ENCODE peak calls at places on chromosomes 11 and 22, in seven cellular contexts. One of them, this sample, is unnamed.

GRCh38 chr22:45210577-45211431 is 29.9 kb downstream of the KIAA0930 start:
- DNase-seq in dorsolateral prefrontal cortex: no peak
- DNase-seq in OCI-LY7: no peak
- DNase-seq in transverse colon: no peak
- DNase-seq in cardiac fibroblast: no peak
- DNase-seq in naive thymus-derived CD4-positive, alpha-beta T cell: no peak
- DNase-seq in skeletal muscle cell: no peak
- DNase-seq in this sample: peak; percentile 83

GRCh38 chr11:61731956-61732675 is 20.3 kb upstream of the MYRF start:
- DNase-seq in dorsolateral prefrontal cortex: no peak
- DNase-seq in OCI-LY7: no peak
- DNase-seq in transverse colon: no peak
- DNase-seq in cardiac fibroblast: peak; percentile 24
- DNase-seq in naive thymus-derived CD4-positive, alpha-beta T cell: no peak
- DNase-seq in skeletal muscle cell: no peak
- DNase-seq in this sample: peak; percentile 8

GRCh38 chr11:14127679-14128078 is 165.2 kb downstream of the SPON1 start:
- DNase-seq in dorsolateral prefrontal cortex: no peak
- DNase-seq in OCI-LY7: no peak
- DNase-seq in transverse colon: no peak
- DNase-seq in cardiac fibroblast: no peak
- DNase-seq in naive thymus-derived CD4-positive, alpha-beta T cell: no peak
- DNase-seq in skeletal muscle cell: no peak
- DNase-seq in this sample: no peak

GRCh38 chr11:1782026-1782696 is 18.4 kb upstream of the CTSD start:
- DNase-seq in dorsolateral prefrontal cortex: no peak
- DNase-seq in OCI-LY7: no peak
- DNase-seq in transverse colon: no peak
- DNase-seq in cardiac fibroblast: no peak
- DNase-seq in naive thymus-derived CD4-positive, alpha-beta T cell: peak; percentile 13
- DNase-seq in skeletal muscle cell: no peak
- DNase-seq in this sample: no peak

GRCh38 chr22:25774575-25775026 is 32.6 kb downstream of the MYO18B start:
- DNase-seq in dorsolateral prefrontal cortex: no peak
- DNase-seq in OCI-LY7: peak; percentile 22
- DNase-seq in transverse colon: no peak
- DNase-seq in cardiac fibroblast: no peak
- DNase-seq in naive thymus-derived CD4-positive, alpha-beta T cell: no peak
- DNase-seq in skeletal muscle cell: no peak
- DNase-seq in this sample: peak; percentile 23

GRCh38 chr11:94450061-94450460 is 43.6 kb downstream of the MRE11 start:
- DNase-seq in dorsolateral prefrontal cortex: no peak
- DNase-seq in OCI-LY7: no peak
- DNase-seq in transverse colon: no peak
- DNase-seq in cardiac fibroblast: peak; percentile 27
- DNase-seq in naive thymus-derived CD4-positive, alpha-beta T cell: no peak
- DNase-seq in skeletal muscle cell: peak; percentile 6
- DNase-seq in this sample: no peak

GRCh38 chr22:31631381-31631780 is 30.6 kb downstream of the PISD start:
- DNase-seq in dorsolateral prefrontal cortex: no peak
- DNase-seq in OCI-LY7: no peak
- DNase-seq in transverse colon: no peak
- DNase-seq in cardiac fibroblast: no peak
- DNase-seq in naive thymus-derived CD4-positive, alpha-beta T cell: no peak
- DNase-seq in skeletal muscle cell: no peak
- DNase-seq in this sample: no peak

GRCh38 chr22:45511847-45512261 is 9.2 kb downstream of the FBLN1 start:
- DNase-seq in dorsolateral prefrontal cortex: no peak
- DNase-seq in OCI-LY7: no peak
- DNase-seq in transverse colon: peak; percentile 62
- DNase-seq in cardiac fibroblast: peak; percentile 89
- DNase-seq in naive thymus-derived CD4-positive, alpha-beta T cell: no peak
- DNase-seq in skeletal muscle cell: peak; percentile 97
- DNase-seq in this sample: peak; percentile 89

GRCh38 chr22:23909258-23909898 is 15.2 kb downstream of the MIF start:
- DNase-seq in dorsolateral prefrontal cortex: no peak
- DNase-seq in OCI-LY7: no peak
- DNase-seq in transverse colon: no peak
- DNase-seq in cardiac fibroblast: peak; percentile 54
- DNase-seq in naive thymus-derived CD4-positive, alpha-beta T cell: no peak
- DNase-seq in skeletal muscle cell: no peak
- DNase-seq in this sample: no peak

GRCh38 chr11:1931791-1932480 is 12.4 kb downstream of the TNNT3 start:
- DNase-seq in dorsolateral prefrontal cortex: no peak
- DNase-seq in OCI-LY7: no peak
- DNase-seq in transverse colon: no peak
- DNase-seq in cardiac fibroblast: no peak
- DNase-seq in naive thymus-derived CD4-positive, alpha-beta T cell: no peak
- DNase-seq in skeletal muscle cell: no peak
- DNase-seq in this sample: no peak

GRCh38 chr11:134464196-134464595 is 52.2 kb upstream of the B3GAT1 start:
- DNase-seq in dorsolateral prefrontal cortex: no peak
- DNase-seq in OCI-LY7: no peak
- DNase-seq in transverse colon: no peak
- DNase-seq in cardiac fibroblast: no peak
- DNase-seq in naive thymus-derived CD4-positive, alpha-beta T cell: no peak
- DNase-seq in skeletal muscle cell: no peak
- DNase-seq in this sample: no peak

GRCh38 chr11:72352859-72353551 is 81.3 kb downstream of the CLPB start:
- DNase-seq in dorsolateral prefrontal cortex: peak; percentile 79
- DNase-seq in OCI-LY7: no peak
- DNase-seq in transverse colon: no peak
- DNase-seq in cardiac fibroblast: peak; percentile 80
- DNase-seq in naive thymus-derived CD4-positive, alpha-beta T cell: no peak
- DNase-seq in skeletal muscle cell: peak; percentile 63
- DNase-seq in this sample: peak; percentile 95

GRCh38 chr11:790721-791564 is 1.1 kb upstream of the CEND1 start:
- DNase-seq in dorsolateral prefrontal cortex: no peak
- DNase-seq in OCI-LY7: no peak
- DNase-seq in transverse colon: no peak
- DNase-seq in cardiac fibroblast: peak; percentile 52
- DNase-seq in naive thymus-derived CD4-positive, alpha-beta T cell: no peak
- DNase-seq in skeletal muscle cell: no peak
- DNase-seq in this sample: peak; percentile 33

GRCh38 chr11:69227271-69227670 is 66.7 kb upstream of the MYEOV start:
- DNase-seq in dorsolateral prefrontal cortex: no peak
- DNase-seq in OCI-LY7: no peak
- DNase-seq in transverse colon: no peak
- DNase-seq in cardiac fibroblast: no peak
- DNase-seq in naive thymus-derived CD4-positive, alpha-beta T cell: no peak
- DNase-seq in skeletal muscle cell: no peak
- DNase-seq in this sample: no peak

GRCh38 chr22:44340271-44341239 is 27.8 kb upstream of the SHISAL1 start:
- DNase-seq in dorsolateral prefrontal cortex: peak; percentile 56
- DNase-seq in OCI-LY7: no peak
- DNase-seq in transverse colon: no peak
- DNase-seq in cardiac fibroblast: no peak
- DNase-seq in naive thymus-derived CD4-positive, alpha-beta T cell: no peak
- DNase-seq in skeletal muscle cell: no peak
- DNase-seq in this sample: no peak

GRCh38 chr11:66720899-66721470 is 8.0 kb downstream of the SPTBN2 start:
- DNase-seq in dorsolateral prefrontal cortex: no peak
- DNase-seq in OCI-LY7: no peak
- DNase-seq in transverse colon: no peak
- DNase-seq in cardiac fibroblast: no peak
- DNase-seq in naive thymus-derived CD4-positive, alpha-beta T cell: no peak
- DNase-seq in skeletal muscle cell: no peak
- DNase-seq in this sample: no peak

DNA sequence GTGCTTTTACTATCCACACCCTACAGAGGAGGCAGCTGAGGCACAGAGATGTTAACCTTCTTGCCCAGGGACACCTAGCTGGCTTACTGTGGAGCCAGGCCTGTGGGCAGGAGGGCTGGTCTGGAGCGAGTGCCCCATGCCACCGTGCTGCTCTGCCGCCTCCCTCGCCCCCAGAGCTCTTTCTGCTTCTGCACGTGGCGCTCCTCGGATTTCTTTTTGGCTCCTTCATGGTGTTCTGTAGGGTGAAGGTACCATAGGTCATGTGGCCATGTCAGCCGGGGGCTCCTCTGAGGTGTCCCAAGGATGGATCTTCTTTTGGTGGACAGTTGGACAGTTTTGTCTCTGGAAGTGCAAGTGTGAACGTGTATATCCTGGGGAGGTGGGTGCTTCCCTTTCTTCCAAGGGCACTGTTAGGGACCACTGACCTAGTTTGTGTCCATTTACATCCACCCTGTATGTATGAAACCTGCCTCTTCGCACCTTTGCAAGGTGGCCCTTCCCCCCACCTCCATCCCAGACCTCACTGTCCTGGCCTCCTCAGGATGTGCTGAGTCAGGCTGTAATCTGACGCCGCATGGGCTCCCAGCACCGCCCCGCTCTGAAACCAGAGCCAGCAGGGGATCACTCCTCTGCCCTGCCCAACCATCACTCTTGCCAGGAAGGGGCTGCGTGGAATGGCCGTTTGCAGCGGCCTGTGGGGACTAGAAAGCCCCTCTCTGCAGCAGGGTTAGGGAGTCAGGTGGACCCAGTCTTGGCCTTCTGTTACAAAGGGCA is 31.7 kb downstream of the POLR3H start:
- DNase-seq in dorsolateral prefrontal cortex: no peak
- DNase-seq in OCI-LY7: no peak
- DNase-seq in transverse colon: no peak
- DNase-seq in cardiac fibroblast: peak; percentile 69
- DNase-seq in naive thymus-derived CD4-positive, alpha-beta T cell: no peak
- DNase-seq in skeletal muscle cell: no peak
- DNase-seq in this sample: peak; percentile 87
- H3K4me3 ChIP-seq in dorsolateral prefrontal cortex: no peak overlapping the region
- H3K4me3 ChIP-seq in OCI-LY7: no peak overlapping the region
- H3K4me3 ChIP-seq in transverse colon: no peak overlapping the region
- H3K4me3 ChIP-seq in cardiac fibroblast: no peak overlapping the region
- H3K4me3 ChIP-seq in naive thymus-derived CD4-positive, alpha-beta T cell: no peak overlapping the region
- H3K4me3 ChIP-seq in skeletal muscle cell: no peak overlapping the region
- H3K4me3 ChIP-seq in this sample: no peak overlapping the region

DNA sequence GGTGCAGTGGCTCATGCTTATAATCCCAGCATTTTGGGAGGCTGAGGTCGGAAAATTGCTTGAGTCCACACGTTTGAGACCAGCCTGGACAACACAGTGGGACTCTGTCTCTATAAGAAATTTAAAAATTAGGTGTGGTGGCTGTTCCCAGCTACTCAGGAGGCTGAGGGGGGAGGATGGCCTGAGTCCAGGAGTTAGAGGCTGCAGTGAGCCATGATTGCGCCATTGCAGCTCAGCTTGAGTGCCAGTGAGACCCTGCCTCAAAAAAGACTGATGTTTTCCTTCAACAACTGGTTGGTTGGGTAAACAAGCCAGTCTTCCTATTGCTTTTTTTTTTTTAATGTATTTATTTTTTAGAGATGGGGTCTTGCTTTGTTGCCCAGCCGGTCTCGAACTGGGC is 9.2 kb downstream of the XBP1 start:
- DNase-seq in dorsolateral prefrontal cortex: no peak
- DNase-seq in OCI-LY7: no peak
- DNase-seq in transverse colon: no peak
- DNase-seq in cardiac fibroblast: no peak
- DNase-seq in naive thymus-derived CD4-positive, alpha-beta T cell: no peak
- DNase-seq in skeletal muscle cell: no peak
- DNase-seq in this sample: no peak
- H3K4me3 ChIP-seq in dorsolateral prefrontal cortex: no peak overlapping the region
- H3K4me3 ChIP-seq in OCI-LY7: no peak overlapping the region
- H3K4me3 ChIP-seq in transverse colon: no peak overlapping the region
- H3K4me3 ChIP-seq in cardiac fibroblast: no peak overlapping the region
- H3K4me3 ChIP-seq in naive thymus-derived CD4-positive, alpha-beta T cell: no peak overlapping the region
- H3K4me3 ChIP-seq in skeletal muscle cell: no peak overlapping the region
- H3K4me3 ChIP-seq in this sample: no peak overlapping the region

DNA sequence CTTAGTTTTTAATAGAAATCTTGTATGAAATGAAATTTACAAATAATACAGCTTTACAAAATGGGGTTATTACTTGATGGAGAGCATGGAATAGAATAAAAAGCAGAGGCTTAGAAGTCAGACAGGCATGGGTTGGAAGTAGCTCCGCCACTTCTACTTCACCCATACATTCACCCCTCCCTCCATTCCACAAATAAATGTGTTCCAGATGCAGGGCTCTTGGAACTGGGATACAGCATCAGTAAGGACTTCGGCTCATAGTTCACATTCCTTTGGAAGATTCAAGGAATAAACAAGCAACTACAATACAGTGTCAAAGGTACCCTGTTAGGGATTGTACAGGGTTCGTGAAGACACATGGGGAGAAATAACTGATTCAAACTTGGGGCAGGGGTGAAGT is 156.8 kb downstream of the WNT11 start:
- DNase-seq in dorsolateral prefrontal cortex: no peak
- DNase-seq in OCI-LY7: no peak
- DNase-seq in transverse colon: no peak
- DNase-seq in cardiac fibroblast: no peak
- DNase-seq in naive thymus-derived CD4-positive, alpha-beta T cell: no peak
- DNase-seq in skeletal muscle cell: no peak
- DNase-seq in this sample: peak; percentile 59
- H3K4me3 ChIP-seq in dorsolateral prefrontal cortex: no peak overlapping the region
- H3K4me3 ChIP-seq in OCI-LY7: no peak overlapping the region
- H3K4me3 ChIP-seq in transverse colon: no peak overlapping the region
- H3K4me3 ChIP-seq in cardiac fibroblast: no peak overlapping the region
- H3K4me3 ChIP-seq in naive thymus-derived CD4-positive, alpha-beta T cell: no peak overlapping the region
- H3K4me3 ChIP-seq in skeletal muscle cell: no peak overlapping the region
- H3K4me3 ChIP-seq in this sample: no peak overlapping the region

GRCh38 chr11:108224908-108225786 is 2.3 kb downstream of the ATM start:
- DNase-seq in dorsolateral prefrontal cortex: no peak
- DNase-seq in OCI-LY7: peak; percentile 81
- DNase-seq in transverse colon: no peak
- DNase-seq in cardiac fibroblast: no peak
- DNase-seq in naive thymus-derived CD4-positive, alpha-beta T cell: peak; percentile 29
- DNase-seq in skeletal muscle cell: no peak
- DNase-seq in this sample: peak; percentile 11
- H3K4me3 ChIP-seq in dorsolateral prefrontal cortex: peak overlapping the region; percentile 9
- H3K4me3 ChIP-seq in OCI-LY7: peak overlapping the region; percentile 93
- H3K4me3 ChIP-seq in transverse colon: no peak overlapping the region
- H3K4me3 ChIP-seq in cardiac fibroblast: no peak overlapping the region
- H3K4me3 ChIP-seq in naive thymus-derived CD4-positive, alpha-beta T cell: peak overlapping the region; percentile 93
- H3K4me3 ChIP-seq in skeletal muscle cell: peak overlapping the region; percentile 74
- H3K4me3 ChIP-seq in this sample: peak overlapping the region; percentile 99

GRCh38 chr22:20132686-20133246 is 1.2 kb downstream of the ZDHHC8 start:
- DNase-seq in dorsolateral prefrontal cortex: no peak
- DNase-seq in OCI-LY7: no peak
- DNase-seq in transverse colon: no peak
- DNase-seq in cardiac fibroblast: no peak
- DNase-seq in naive thymus-derived CD4-positive, alpha-beta T cell: no peak
- DNase-seq in skeletal muscle cell: no peak
- DNase-seq in this sample: no peak
- H3K4me3 ChIP-seq in dorsolateral prefrontal cortex: peak overlapping the region; percentile 89
- H3K4me3 ChIP-seq in OCI-LY7: no peak overlapping the region
- H3K4me3 ChIP-seq in transverse colon: peak overlapping the region; percentile 100
- H3K4me3 ChIP-seq in cardiac fibroblast: peak overlapping the region; percentile 91
- H3K4me3 ChIP-seq in naive thymus-derived CD4-positive, alpha-beta T cell: peak overlapping the region; percentile 48
- H3K4me3 ChIP-seq in skeletal muscle cell: peak overlapping the region; percentile 89
- H3K4me3 ChIP-seq in this sample: peak overlapping the region; percentile 87

DNA sequence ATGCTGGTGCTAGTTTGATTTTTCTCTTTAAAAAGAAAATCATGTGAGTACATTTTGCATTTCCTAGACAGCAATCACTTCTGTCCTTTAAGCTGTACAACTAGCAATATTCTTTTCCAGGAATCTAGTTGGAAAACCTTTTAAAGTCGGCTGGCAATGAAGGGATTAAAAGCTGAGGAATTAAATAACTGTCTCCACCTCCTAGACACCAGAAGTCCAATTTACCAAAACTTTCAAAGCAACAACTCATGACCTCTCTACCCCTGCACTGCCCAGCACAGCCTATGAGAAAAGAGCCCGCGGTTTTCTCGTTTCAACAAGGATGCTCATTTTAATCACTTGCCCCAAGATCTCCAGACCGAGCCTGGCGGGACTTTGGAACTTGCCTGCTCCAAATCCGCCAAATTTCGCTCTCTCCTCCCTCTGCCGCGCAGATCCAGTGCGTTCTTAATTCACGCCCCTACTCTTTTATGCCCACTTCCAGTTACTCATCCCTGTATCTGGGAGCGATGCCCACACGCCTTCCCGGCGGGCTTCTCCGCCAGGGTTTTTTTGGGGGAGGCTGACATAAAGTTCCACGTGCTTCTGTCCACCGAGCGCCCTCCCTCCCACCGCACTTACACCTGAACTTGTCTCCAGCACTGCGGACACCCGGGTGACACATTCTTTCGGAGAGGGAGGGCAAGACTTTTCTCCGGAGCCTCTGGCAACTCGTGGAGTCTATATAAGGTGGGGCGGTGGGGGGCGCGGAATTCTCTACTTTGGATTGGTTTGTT is 2.5 kb downstream of the MPPED2 start:
- DNase-seq in dorsolateral prefrontal cortex: peak; percentile 52
- DNase-seq in OCI-LY7: no peak
- DNase-seq in transverse colon: peak; percentile 9
- DNase-seq in cardiac fibroblast: no peak
- DNase-seq in naive thymus-derived CD4-positive, alpha-beta T cell: no peak
- DNase-seq in skeletal muscle cell: no peak
- DNase-seq in this sample: no peak
- H3K4me3 ChIP-seq in dorsolateral prefrontal cortex: peak overlapping the region; percentile 79
- H3K4me3 ChIP-seq in OCI-LY7: no peak overlapping the region
- H3K4me3 ChIP-seq in transverse colon: peak overlapping the region; percentile 48
- H3K4me3 ChIP-seq in cardiac fibroblast: no peak overlapping the region
- H3K4me3 ChIP-seq in naive thymus-derived CD4-positive, alpha-beta T cell: no peak overlapping the region
- H3K4me3 ChIP-seq in skeletal muscle cell: no peak overlapping the region
- H3K4me3 ChIP-seq in this sample: peak overlapping the region; percentile 61